ENCODE peak calls at places on chromosomes 2 and 18, in nine cellular contexts. F is HT1080; Y is psoas muscle; G is IMR-90; R is EH; S is GM12878; N is cardiac fibroblast; T is BJ; C is stimulated activated CD4-positive, alpha-beta T cell treated with anti-CD3 and anti-CD28 coated beads, Interleukin-2, amount 100 ng/mL, for 48 hours. M is an unnamed sample.
A peak's percentile ranks its signal among the peaks of the same experiment; 100 is the strongest.

GRCh38 chr2:40220177-40220925 is 231.5 kb downstream of the SLC8A1 start:
- DNase-seq in F (no peak), Y (no peak), G (peak; percentile 72), R (peak; percentile 80), S (no peak), N (peak; percentile 82), T (no peak), C (no peak), M (no peak)

GRCh38 chr2:67567866-67568265 is 170.7 kb downstream of the ETAA1 start:
- DNase-seq in F (no peak), Y (no peak), G (peak; percentile 63), R (peak; percentile 51), S (no peak), N (no peak), T (no peak), C (no peak), M (no peak)

GRCh38 chr2:177075254-177075653 is 137.3 kb upstream of the HNRNPA3 start:
- DNase-seq in F (peak; percentile 64), Y (no peak), G (no peak), R (peak; percentile 26), S (no peak), N (no peak), T (no peak), C (no peak), M (no peak)

GRCh38 chr2:239230318-239231052 is 170.3 kb downstream of the HDAC4 start:
- DNase-seq in F (no peak), Y (no peak), G (no peak), R (peak; percentile 10), S (no peak), N (no peak), T (no peak), C (no peak), M (no peak)

GRCh38 chr2:218260742-218261423 is at the start of gene GPBAR1:
- DNase-seq in F (no peak), Y (peak; percentile 52), G (no peak), R (peak; percentile 19), S (no peak), N (no peak), T (no peak), C (no peak), M (no peak)

GRCh38 chr18:3453540-3454364 is 3.8 kb downstream of the TGIF1 start:
- DNase-seq in F (peak; percentile 94), Y (peak; percentile 53), G (peak; percentile 98), R (peak; percentile 99), S (no peak), N (peak; percentile 97), T (peak; percentile 99), C (peak; percentile 33), M (no peak)

GRCh38 chr2:224927671-224928173 is 114.5 kb downstream of the DOCK10 start:
- DNase-seq in F (peak; percentile 27), Y (no peak), G (peak; percentile 89), R (peak; percentile 68), S (no peak), N (no peak), T (no peak), C (no peak), M (no peak)

GRCh38 chr2:105809723-105810122 is 65.0 kb downstream of the NCK2 start:
- DNase-seq in F (no peak), Y (no peak), G (no peak), R (no peak), S (no peak), N (no peak), T (no peak), C (no peak), M (no peak)

GRCh38 chr18:55110436-55110835 is 151.2 kb upstream of the CCDC68 start:
- DNase-seq in F (peak; percentile 69), Y (no peak), G (no peak), R (peak; percentile 77), S (no peak), N (peak; percentile 24), T (no peak), C (no peak), M (no peak)

GRCh38 chr2:140747665-140748064 is 1383.2 kb downstream of the LRP1B start:
- DNase-seq in F (no peak), Y (no peak), G (no peak), R (no peak), S (peak; percentile 0), N (no peak), T (no peak), C (no peak), M (no peak)

GRCh38 chr2:133674433-133675331 is 106.4 kb upstream of the NCKAP5 start:
- DNase-seq in F (no peak), Y (peak; percentile 30), G (peak; percentile 90), R (peak; percentile 95), S (no peak), N (peak; percentile 86), T (peak; percentile 67), C (no peak), M (no peak)

GRCh38 chr18:38575023-38575422 is 1009.4 kb upstream of the CELF4 start:
- DNase-seq in F (no peak), Y (no peak), G (no peak), R (no peak), S (no peak), N (no peak), T (no peak), C (no peak), M (no peak)

GRCh38 chr18:27276886-27277285 is 91.8 kb upstream of the CHST9 start:
- DNase-seq in F (no peak), Y (no peak), G (no peak), R (no peak), S (no peak), N (no peak), T (no peak), C (no peak), M (no peak)

GRCh38 chr2:126891681-126892500 is 6.8 kb upstream of the TEX51 start:
- DNase-seq in F (no peak), Y (no peak), G (no peak), R (no peak), S (no peak), N (no peak), T (no peak), C (no peak), M (no peak)

GRCh38 chr18:12422936-12423335 is 15.2 kb downstream of the PRELID3A start:
- DNase-seq in F (peak; percentile 35), Y (no peak), G (no peak), R (no peak), S (no peak), N (no peak), T (no peak), C (no peak), M (no peak)

GRCh38 chr2:127388423-127389164 is 819 bp upstream of the MAP3K2 start:
- DNase-seq in F (no peak), Y (no peak), G (peak; percentile 44), R (no peak), S (no peak), N (peak; percentile 43), T (no peak), C (no peak), M (no peak)

GRCh38 chr2:60973705-60974104 is 43.8 kb upstream of the PEX13 start:
- DNase-seq in F (no peak), Y (no peak), G (no peak), R (no peak), S (no peak), N (no peak), T (no peak), C (no peak), M (no peak)

GRCh38 chr2:71736986-71737385 is 283.6 kb downstream of the DYSF start:
- DNase-seq in F (no peak), Y (no peak), G (no peak), R (no peak), S (no peak), N (no peak), T (no peak), C (no peak), M (no peak)

M was measured in Panc1.